ENCODE peak calls at places on chromosome 22, in six cellular contexts. N is NCI-H1417 treated with DMSO at 0.1 percent for 48 hours; I is AG09319; F is cardiac muscle cell; C is SK-N-SH; O is stimulated activated CD4-positive, alpha-beta T cell treated with anti-CD3 and anti-CD28 coated beads, TNF-alpha, amount 100 ng/mL, for 4 hours. U is an unnamed sample.

GRCh38 chr22:41021655-41022454 is 70.5 kb upstream of the EP300 start:
- DNase-seq in N (no peak), I (no peak), F (peak; percentile 72), C (peak; percentile 68), O (no peak), U (no peak)

GRCh38 chr22:26172389-26172990 is 3.2 kb downstream of the SEZ6L start:
- DNase-seq in N (no peak), I (no peak), F (peak; percentile 14), C (peak; percentile 61), O (no peak), U (no peak)

GRCh38 chr22:37676691-37677627 is 1.5 kb downstream of the LGALS1 start:
- DNase-seq in N (no peak), I (peak; percentile 97), F (peak; percentile 98), C (peak; percentile 91), O (peak; percentile 83), U (peak; percentile 96)

GRCh38 chr22:48711669-48712068 is 1116.0 kb downstream of the BRD1 start:
- DNase-seq in N (no peak), I (no peak), F (no peak), C (no peak), O (no peak), U (no peak)

GRCh38 chr22:24429411-24430365 is 2.3 kb downstream of the ADORA2A start:
- DNase-seq in N (no peak), I (no peak), F (no peak), C (peak; percentile 68), O (peak; percentile 50), U (no peak)

GRCh38 chr22:20015971-20016733 is 471 bp downstream of the ARVCF start:
- DNase-seq in N (no peak), I (no peak), F (no peak), C (peak; percentile 71), O (peak; percentile 29), U (no peak)

GRCh38 chr22:25510926-25511325 is 53.5 kb upstream of the GRK3 start:
- DNase-seq in N (no peak), I (no peak), F (no peak), C (no peak), O (no peak), U (no peak)

GRCh38 chr22:23565288-23565941 is 14.7 kb downstream of the IGLL1 start:
- DNase-seq in N (no peak), I (no peak), F (peak; percentile 8), C (peak; percentile 67), O (no peak), U (no peak)

GRCh38 chr22:47165338-47165931 is 403.0 kb downstream of the TBC1D22A start:
- DNase-seq in N (no peak), I (no peak), F (no peak), C (no peak), O (no peak), U (no peak)

GRCh38 chr22:35114296-35114980 is 48.5 kb downstream of the ISX start:
- DNase-seq in N (no peak), I (no peak), F (no peak), C (no peak), O (no peak), U (no peak)

GRCh38 chr22:49780281-49780991 is 47.2 kb downstream of the BRD1 start:
- DNase-seq in N (no peak), I (no peak), F (no peak), C (no peak), O (no peak), U (no peak)

GRCh38 chr22:48827228-48827810 is 1000.4 kb downstream of the BRD1 start:
- DNase-seq in N (no peak), I (no peak), F (no peak), C (no peak), O (no peak), U (no peak)

GRCh38 chr22:49969751-49970527 is 9.4 kb downstream of the PIM3 start:
- DNase-seq in N (no peak), I (no peak), F (no peak), C (peak; percentile 21), O (no peak), U (no peak)

GRCh38 chr22:16955678-16956210 is 52.3 kb downstream of the GAB4 start:
- DNase-seq in N (no peak), I (no peak), F (no peak), C (no peak), O (no peak), U (no peak)

GRCh38 chr22:16949561-16949960 is 58.5 kb downstream of the GAB4 start:
- DNase-seq in N (no peak), I (no peak), F (no peak), C (no peak), O (no peak), U (no peak)

GRCh38 chr22:37815593-37815992 is 7.6 kb upstream of the GALR3 start:
- DNase-seq in N (no peak), I (no peak), F (no peak), C (no peak), O (no peak), U (no peak)

GRCh38 chr22:41327124-41327523 is 25.8 kb downstream of the ZC3H7B start:
- DNase-seq in N (no peak), I (no peak), F (no peak), C (no peak), O (no peak), U (no peak)

GRCh38 chr22:17984114-17984513 is 40.2 kb downstream of the MICAL3 start:
- DNase-seq in N (no peak), I (no peak), F (no peak), C (no peak), O (no peak), U (no peak)

GRCh38 chr22:27978317-27978716 is 59.3 kb upstream of the PITPNB start:
- DNase-seq in N (no peak), I (no peak), F (no peak), C (no peak), O (no peak), U (no peak)

GRCh38 chr22:26958378-26958777 is 301.0 kb downstream of the MIAT start:
- DNase-seq in N (no peak), I (no peak), F (no peak), C (no peak), O (no peak), U (no peak)

GRCh38 chr22:38725900-38726655 is 20.3 kb downstream of the GTPBP1 start:
- DNase-seq in N (no peak), I (no peak), F (no peak), C (no peak), O (no peak), U (no peak)

GRCh38 chr22:33758961-33759360 is 161.3 kb downstream of the LARGE1 start:
- DNase-seq in N (no peak), I (no peak), F (no peak), C (no peak), O (no peak), U (no peak)